ENCODE peak calls at places on chromosomes 7 and 10, in seven cellular contexts. F, I, X, C, R, K and S are unnamed samples.

GRCh38 chr10:129955591-129956284 is 8.3 kb downstream of the EBF3 start:
- DNase-seq in F (no peak), I (no peak), X (no peak), C (no peak), R (no peak), K (no peak), S (peak; percentile 11)

GRCh38 chr10:110843031-110843430 is 28.7 kb upstream of the PDCD4 start:
- DNase-seq in F (no peak), I (no peak), X (no peak), C (no peak), R (no peak), K (no peak), S (no peak)

GRCh38 chr10:75651452-75651851 is 220.0 kb downstream of the LRMDA start:
- DNase-seq in F (peak; percentile 35), I (no peak), X (peak; percentile 56), C (no peak), R (no peak), K (no peak), S (no peak)

GRCh38 chr7:24860611-24861010 is 103.3 kb upstream of the GSDME start:
- DNase-seq in F (no peak), I (no peak), X (no peak), C (no peak), R (no peak), K (no peak), S (no peak)

GRCh38 chr7:148095066-148095465 is 495.5 kb upstream of the C7orf33 start:
- DNase-seq in F (no peak), I (no peak), X (no peak), C (no peak), R (no peak), K (no peak), S (no peak)

GRCh38 chr7:86814980-86815379 is 171.3 kb downstream of the GRM3 start:
- DNase-seq in F (no peak), I (peak; percentile 6), X (peak; percentile 60), C (no peak), R (peak; percentile 6), K (no peak), S (peak; percentile 21)

GRCh38 chr7:27532256-27532783 is 130.4 kb downstream of the HIBADH start:
- DNase-seq in F (no peak), I (no peak), X (no peak), C (no peak), R (peak; percentile 27), K (peak; percentile 38), S (no peak)

GRCh38 chr7:155570171-155570958 is 24.0 kb upstream of the CNPY1 start:
- DNase-seq in F (no peak), I (no peak), X (no peak), C (no peak), R (no peak), K (no peak), S (no peak)

GRCh38 chr10:91163709-91164474 is 56.6 kb upstream of the PCGF5 start:
- DNase-seq in F (peak; percentile 32), I (peak; percentile 42), X (peak; percentile 19), C (peak; percentile 54), R (peak; percentile 92), K (peak; percentile 93), S (no peak)

GRCh38 chr7:73520673-73521635 is 1.1 kb downstream of the BAZ1B start:
- DNase-seq in F (no peak), I (peak; percentile 45), X (peak; percentile 69), C (no peak), R (peak; percentile 48), K (peak; percentile 30), S (no peak)

GRCh38 chr7:34277801-34278195 is 372.5 kb downstream of the BMPER start:
- DNase-seq in F (no peak), I (no peak), X (no peak), C (no peak), R (no peak), K (no peak), S (no peak)

GRCh38 chr10:29784175-29784773 is 149.5 kb upstream of the SVIL start:
- DNase-seq in F (peak; percentile 86), I (peak; percentile 99), X (peak; percentile 94), C (no peak), R (peak; percentile 99), K (peak; percentile 100), S (no peak)

GRCh38 chr10:132631348-132631735 is 93.8 kb downstream of the INPP5A start:
- DNase-seq in F (no peak), I (no peak), X (no peak), C (no peak), R (no peak), K (no peak), S (no peak)

GRCh38 chr7:119720541-119720940 is 552.4 kb upstream of the KCND2 start:
- DNase-seq in F (no peak), I (peak; percentile 57), X (peak; percentile 60), C (no peak), R (peak; percentile 83), K (peak; percentile 84), S (no peak)

GRCh38 chr7:104845541-104845940 is 168.5 kb upstream of the KMT2E start:
- DNase-seq in F (no peak), I (no peak), X (no peak), C (no peak), R (no peak), K (no peak), S (no peak)

GRCh38 chr10:105807930-105808587 is 1167.0 kb downstream of the SORCS3 start:
- DNase-seq in F (no peak), I (no peak), X (no peak), C (no peak), R (no peak), K (no peak), S (no peak)

GRCh38 chr7:120996333-120996982 is 7.9 kb downstream of the CPED1 start:
- DNase-seq in F (no peak), I (peak; percentile 33), X (no peak), C (no peak), R (peak; percentile 91), K (peak; percentile 91), S (no peak)

GRCh38 chr7:104857458-104858425 is 156.3 kb upstream of the KMT2E start:
- DNase-seq in F (no peak), I (no peak), X (no peak), C (no peak), R (no peak), K (no peak), S (no peak)

GRCh38 chr10:130341325-130341724 is 205.1 kb downstream of the GLRX3 start:
- DNase-seq in F (peak; percentile 71), I (peak; percentile 33), X (peak; percentile 51), C (peak; percentile 65), R (no peak), K (no peak), S (peak; percentile 30)

GRCh38 chr7:142158741-142159496 is 47.4 kb downstream of the MGAM2 start:
- DNase-seq in F (no peak), I (no peak), X (no peak), C (no peak), R (no peak), K (no peak), S (no peak)

GRCh38 chr7:114148779-114149178 is 230.0 kb upstream of the PPP1R3A start:
- DNase-seq in F (no peak), I (no peak), X (no peak), C (no peak), R (no peak), K (no peak), S (no peak)

GRCh38 chr7:140222797-140223196 is 46.0 kb upstream of the KDM7A start:
- DNase-seq in F (no peak), I (no peak), X (no peak), C (no peak), R (no peak), K (no peak), S (no peak)
- H3K4ac ChIP-seq in F (no peak overlapping the region), I (no peak overlapping the region), X (no peak overlapping the region), C (no peak overlapping the region), R (no peak overlapping the region), K (no peak overlapping the region), S (no peak overlapping the region)

DNA sequence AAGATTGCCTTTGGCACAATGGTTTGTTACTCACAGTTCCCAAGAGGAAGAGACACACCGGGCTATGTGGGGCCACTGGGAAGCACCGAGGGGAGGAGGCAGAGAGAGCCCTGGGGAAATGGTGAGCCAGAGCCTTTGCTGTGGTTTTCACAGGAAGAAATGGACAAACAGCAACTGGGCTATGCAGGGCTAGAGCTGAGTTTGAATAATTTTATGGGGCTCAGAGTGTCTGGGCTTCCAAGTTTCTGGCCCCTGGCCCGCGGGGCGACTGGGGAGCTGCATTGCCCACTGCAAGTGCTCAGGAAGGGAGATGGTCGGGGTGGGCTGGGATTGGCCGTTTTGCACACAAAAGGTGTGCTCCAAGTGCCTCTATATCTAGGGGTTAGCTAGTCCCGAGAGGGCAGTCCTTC is 92.6 kb downstream of the CHST15 start:
- DNase-seq in F (no peak), I (no peak), X (no peak), C (no peak), R (peak; percentile 69), K (no peak), S (no peak)
- H2AK5ac ChIP-seq in F (no peak overlapping the region), I (no peak overlapping the region), X (no peak overlapping the region), C (no peak overlapping the region), R (no peak overlapping the region), K (no peak overlapping the region), S (no peak overlapping the region)

GRCh38 chr10:3339121-3339520 is 166.5 kb upstream of the PITRM1 start:
- DNase-seq in F (no peak), I (no peak), X (no peak), C (no peak), R (no peak), K (no peak), S (no peak)
- H3K4ac ChIP-seq in F (no peak overlapping the region), I (no peak overlapping the region), X (no peak overlapping the region), C (no peak overlapping the region), R (no peak overlapping the region), K (peak overlapping the region; percentile 35), S (no peak overlapping the region)

GRCh38 chr10:77038412-77038806 is 599.2 kb downstream of the KCNMA1 start:
- DNase-seq in F (no peak), I (peak; percentile 3), X (no peak), C (no peak), R (no peak), K (no peak), S (no peak)

GRCh38 chr10:77045046-77045445 is 592.6 kb downstream of the KCNMA1 start:
- DNase-seq in F (no peak), I (no peak), X (no peak), C (no peak), R (no peak), K (no peak), S (no peak)

GRCh38 chr10:77042706-77043105 is 594.9 kb downstream of the KCNMA1 start:
- DNase-seq in F (no peak), I (no peak), X (no peak), C (no peak), R (no peak), K (no peak), S (no peak)

GRCh38 chr10:77043364-77043763 is 594.2 kb downstream of the KCNMA1 start:
- DNase-seq in F (no peak), I (no peak), X (no peak), C (no peak), R (no peak), K (peak; percentile 44), S (no peak)

DNA sequence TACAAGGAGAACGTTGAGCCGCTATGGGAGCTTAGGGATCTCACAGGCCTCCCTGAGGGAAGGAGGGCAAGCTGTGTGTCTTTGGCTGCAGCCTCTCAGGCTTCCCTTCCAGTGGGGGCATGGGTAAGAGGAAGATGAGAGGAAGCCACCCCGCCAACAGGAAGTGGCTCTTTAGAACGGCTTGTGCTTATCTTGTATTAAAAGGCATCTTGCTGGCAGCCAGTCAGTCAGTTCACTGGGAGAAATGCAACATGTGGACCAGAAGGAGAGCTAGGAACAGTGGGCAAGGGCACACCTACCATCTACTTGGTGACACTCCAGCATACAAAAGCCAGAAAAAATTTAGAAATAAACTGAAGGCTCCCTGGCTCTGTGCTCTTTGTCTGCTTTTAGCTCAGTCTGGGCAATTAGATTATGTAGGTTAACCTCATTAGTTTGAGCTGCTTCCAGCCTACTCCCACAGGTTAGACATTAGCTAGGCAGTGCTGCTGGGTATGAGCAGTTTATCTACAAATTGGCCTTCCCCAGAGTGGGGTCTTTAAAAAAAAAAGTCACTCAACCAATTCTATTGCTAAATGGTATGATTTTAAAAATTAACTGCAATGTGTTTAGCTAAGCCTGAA is 595.9 kb downstream of the KCNMA1 start:
- DNase-seq in F (no peak), I (no peak), X (peak; percentile 40), C (peak; percentile 35), R (no peak), K (no peak), S (no peak)
- H2AK5ac ChIP-seq in F (no peak overlapping the region), I (no peak overlapping the region), X (no peak overlapping the region), C (no peak overlapping the region), R (no peak overlapping the region), K (no peak overlapping the region), S (no peak overlapping the region)